ENCODE peak calls at places on chromosomes 3 and 15, in ten cellular contexts. One of them, this sample, is unnamed.

GRCh38 chr3:130834476-130834875 is 59.4 kb upstream of the ATP2C1 start:
- DNase-seq in heart left ventricle: no peak
- DNase-seq in vagina: no peak
- DNase-seq in transverse colon: no peak
- DNase-seq in AG09309: no peak
- DNase-seq in cardiac fibroblast: peak
- DNase-seq in AG04450: no peak
- DNase-seq in body of pancreas: no peak
- DNase-seq in epithelial cell of esophagus: peak
- DNase-seq in foreskin fibroblast: peak
- DNase-seq in this sample: no peak

GRCh38 chr3:155312781-155313180 is 19.3 kb upstream of the STRIT1 start:
- DNase-seq in vagina: no peak
- DNase-seq in body of pancreas: no peak
- DNase-seq in AG04450: no peak
- DNase-seq in foreskin fibroblast: peak
- DNase-seq in AG09309: peak
- DNase-seq in epithelial cell of esophagus: no peak
- DNase-seq in transverse colon: no peak
- DNase-seq in heart left ventricle: no peak
- DNase-seq in cardiac fibroblast: peak
- DNase-seq in this sample: no peak

GRCh38 chr15:96358795-96359190 is 28.3 kb downstream of the NR2F2 start:
- DNase-seq in AG04450: no peak
- DNase-seq in foreskin fibroblast: peak
- DNase-seq in transverse colon: no peak
- DNase-seq in vagina: no peak
- DNase-seq in cardiac fibroblast: no peak
- DNase-seq in body of pancreas: no peak
- DNase-seq in heart left ventricle: no peak
- DNase-seq in AG09309: no peak
- DNase-seq in epithelial cell of esophagus: no peak
- DNase-seq in this sample: no peak

GRCh38 chr3:82736696-82737277 is 975.3 kb upstream of the GBE1 start:
- DNase-seq in AG09309: no peak
- DNase-seq in vagina: no peak
- DNase-seq in cardiac fibroblast: no peak
- DNase-seq in transverse colon: no peak
- DNase-seq in epithelial cell of esophagus: no peak
- DNase-seq in AG04450: no peak
- DNase-seq in heart left ventricle: no peak
- DNase-seq in foreskin fibroblast: no peak
- DNase-seq in body of pancreas: no peak
- DNase-seq in this sample: no peak

GRCh38 chr3:112293368-112294321 is at the start of gene SLC9C1:
- DNase-seq in transverse colon: peak
- DNase-seq in AG09309: peak
- DNase-seq in AG04450: peak
- DNase-seq in cardiac fibroblast: peak
- DNase-seq in heart left ventricle: peak
- DNase-seq in vagina: no peak
- DNase-seq in body of pancreas: peak
- DNase-seq in foreskin fibroblast: peak
- DNase-seq in epithelial cell of esophagus: peak
- DNase-seq in this sample: peak

GRCh38 chr3:50405249-50405648 is 45.9 kb upstream of the TMEM115 start:
- DNase-seq in epithelial cell of esophagus: peak
- DNase-seq in AG09309: no peak
- DNase-seq in AG04450: no peak
- DNase-seq in cardiac fibroblast: peak
- DNase-seq in heart left ventricle: no peak
- DNase-seq in vagina: no peak
- DNase-seq in foreskin fibroblast: peak
- DNase-seq in transverse colon: no peak
- DNase-seq in body of pancreas: no peak
- DNase-seq in this sample: peak

GRCh38 chr3:72191211-72191960 is 406.4 kb upstream of the PROK2 start:
- DNase-seq in heart left ventricle: no peak
- DNase-seq in body of pancreas: no peak
- DNase-seq in AG09309: peak
- DNase-seq in epithelial cell of esophagus: no peak
- DNase-seq in cardiac fibroblast: peak
- DNase-seq in transverse colon: no peak
- DNase-seq in vagina: no peak
- DNase-seq in foreskin fibroblast: peak
- DNase-seq in AG04450: no peak
- DNase-seq in this sample: no peak

GRCh38 chr3:157913052-157913451 is 193.2 kb downstream of the SHOX2 start:
- DNase-seq in AG09309: no peak
- DNase-seq in foreskin fibroblast: peak
- DNase-seq in vagina: no peak
- DNase-seq in heart left ventricle: no peak
- DNase-seq in body of pancreas: no peak
- DNase-seq in cardiac fibroblast: peak
- DNase-seq in AG04450: no peak
- DNase-seq in transverse colon: no peak
- DNase-seq in epithelial cell of esophagus: peak
- DNase-seq in this sample: no peak

GRCh38 chr3:187709155-187709554 is 6.8 kb upstream of the RTP2 start:
- DNase-seq in AG09309: no peak
- DNase-seq in heart left ventricle: no peak
- DNase-seq in transverse colon: no peak
- DNase-seq in foreskin fibroblast: no peak
- DNase-seq in AG04450: no peak
- DNase-seq in body of pancreas: no peak
- DNase-seq in vagina: no peak
- DNase-seq in cardiac fibroblast: no peak
- DNase-seq in epithelial cell of esophagus: no peak
- DNase-seq in this sample: no peak

GRCh38 chr3:188084751-188085595 is 69.0 kb upstream of the LPP start:
- DNase-seq in heart left ventricle: no peak
- DNase-seq in vagina: no peak
- DNase-seq in cardiac fibroblast: no peak
- DNase-seq in AG04450: no peak
- DNase-seq in epithelial cell of esophagus: no peak
- DNase-seq in foreskin fibroblast: no peak
- DNase-seq in transverse colon: no peak
- DNase-seq in body of pancreas: no peak
- DNase-seq in AG09309: no peak
- DNase-seq in this sample: no peak

GRCh38 chr3:16429086-16429485 is 84.4 kb downstream of the RFTN1 start:
- DNase-seq in transverse colon: no peak
- DNase-seq in heart left ventricle: no peak
- DNase-seq in AG09309: no peak
- DNase-seq in foreskin fibroblast: peak
- DNase-seq in AG04450: no peak
- DNase-seq in epithelial cell of esophagus: peak
- DNase-seq in cardiac fibroblast: peak
- DNase-seq in body of pancreas: no peak
- DNase-seq in vagina: no peak
- DNase-seq in this sample: no peak

GRCh38 chr3:193563999-193564398 is 9.3 kb upstream of the ATP13A4 start:
- DNase-seq in body of pancreas: peak
- DNase-seq in vagina: no peak
- DNase-seq in epithelial cell of esophagus: peak
- DNase-seq in transverse colon: peak
- DNase-seq in heart left ventricle: no peak
- DNase-seq in foreskin fibroblast: peak
- DNase-seq in AG09309: no peak
- DNase-seq in cardiac fibroblast: peak
- DNase-seq in AG04450: no peak
- DNase-seq in this sample: no peak

GRCh38 chr3:99871231-99871898 is 53.7 kb downstream of the CMSS1 start:
- DNase-seq in vagina: no peak
- DNase-seq in body of pancreas: no peak
- DNase-seq in foreskin fibroblast: no peak
- DNase-seq in heart left ventricle: no peak
- DNase-seq in cardiac fibroblast: no peak
- DNase-seq in epithelial cell of esophagus: no peak
- DNase-seq in AG09309: no peak
- DNase-seq in transverse colon: no peak
- DNase-seq in AG04450: no peak
- DNase-seq in this sample: no peak

GRCh38 chr3:62355703-62356102 is 17.6 kb downstream of the FEZF2 start:
- DNase-seq in AG09309: no peak
- DNase-seq in transverse colon: no peak
- DNase-seq in AG04450: no peak
- DNase-seq in cardiac fibroblast: no peak
- DNase-seq in epithelial cell of esophagus: no peak
- DNase-seq in body of pancreas: no peak
- DNase-seq in heart left ventricle: no peak
- DNase-seq in vagina: no peak
- DNase-seq in foreskin fibroblast: no peak
- DNase-seq in this sample: no peak

GRCh38 chr3:137294839-137295238 is 337.1 kb downstream of the IL20RB start:
- DNase-seq in body of pancreas: no peak
- DNase-seq in transverse colon: no peak
- DNase-seq in vagina: no peak
- DNase-seq in epithelial cell of esophagus: no peak
- DNase-seq in AG04450: no peak
- DNase-seq in cardiac fibroblast: no peak
- DNase-seq in AG09309: no peak
- DNase-seq in heart left ventricle: no peak
- DNase-seq in foreskin fibroblast: no peak
- DNase-seq in this sample: no peak
- H3K4me3 ChIP-seq in body of pancreas: no peak
- H3K4me3 ChIP-seq in transverse colon: no peak
- H3K4me3 ChIP-seq in vagina: no peak
- H3K4me3 ChIP-seq in epithelial cell of esophagus: no peak
- H3K4me3 ChIP-seq in AG04450: no peak
- H3K4me3 ChIP-seq in cardiac fibroblast: no peak
- H3K4me3 ChIP-seq in AG09309: no peak
- H3K4me3 ChIP-seq in heart left ventricle: no peak
- H3K4me3 ChIP-seq in foreskin fibroblast: no peak
- H3K4me3 ChIP-seq in this sample: no peak

GRCh38 chr3:122797291-122797690 is 2.4 kb downstream of the SLC49A4 start:
- DNase-seq in body of pancreas: no peak
- DNase-seq in transverse colon: no peak
- DNase-seq in AG09309: no peak
- DNase-seq in heart left ventricle: no peak
- DNase-seq in epithelial cell of esophagus: peak
- DNase-seq in vagina: no peak
- DNase-seq in cardiac fibroblast: no peak
- DNase-seq in foreskin fibroblast: peak
- DNase-seq in AG04450: no peak
- DNase-seq in this sample: no peak
- TF ChIP-seq CTCF in body of pancreas: no peak
- TF ChIP-seq CTCF in transverse colon: no peak
- TF ChIP-seq CTCF in AG09309: no peak
- TF ChIP-seq CTCF in heart left ventricle: no peak
- TF ChIP-seq CTCF in epithelial cell of esophagus: no peak
- TF ChIP-seq CTCF in vagina: no peak
- TF ChIP-seq CTCF in cardiac fibroblast: no peak
- TF ChIP-seq CTCF in foreskin fibroblast: no peak
- TF ChIP-seq CTCF in AG04450: no peak
- TF ChIP-seq CTCF in this sample: no peak

DNA sequence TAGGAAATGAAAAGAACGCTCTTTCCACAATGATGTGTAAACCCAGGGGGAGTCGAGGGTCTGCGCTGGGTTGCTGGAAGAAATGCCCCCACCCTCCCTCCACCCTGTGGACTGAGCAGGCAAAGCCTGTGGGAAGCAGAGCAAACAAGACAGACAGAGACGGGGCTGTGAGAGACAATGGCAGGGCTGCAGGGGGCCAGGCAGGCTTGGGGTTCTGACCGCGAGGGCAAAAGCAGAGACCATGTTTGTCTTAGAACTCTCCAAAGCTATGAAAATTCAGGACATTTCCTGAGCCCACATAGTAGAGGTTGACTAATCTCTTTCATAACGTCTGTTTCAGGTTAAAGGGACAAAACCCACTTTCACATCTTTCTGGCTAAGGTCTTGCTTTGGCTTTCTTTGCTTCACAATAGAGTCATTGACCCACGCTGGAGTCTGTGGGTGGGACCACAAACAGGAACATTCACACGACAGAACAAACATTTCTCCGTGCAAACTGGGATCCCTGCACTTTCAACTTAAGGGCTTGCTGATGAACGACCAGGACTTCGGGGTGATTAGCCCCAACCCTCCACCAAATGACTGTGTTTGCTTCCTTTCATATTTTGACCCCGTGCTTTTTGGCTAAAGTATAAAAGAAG is 156.0 kb upstream of the TPM1 start:
- DNase-seq in body of pancreas: peak
- DNase-seq in heart left ventricle: no peak
- DNase-seq in AG04450: no peak
- DNase-seq in AG09309: no peak
- DNase-seq in cardiac fibroblast: peak
- DNase-seq in vagina: no peak
- DNase-seq in transverse colon: no peak
- DNase-seq in epithelial cell of esophagus: no peak
- DNase-seq in foreskin fibroblast: peak
- DNase-seq in this sample: no peak
- H3K4me3 ChIP-seq in body of pancreas: no peak
- H3K4me3 ChIP-seq in heart left ventricle: no peak
- H3K4me3 ChIP-seq in AG04450: peak
- H3K4me3 ChIP-seq in AG09309: peak
- H3K4me3 ChIP-seq in cardiac fibroblast: no peak
- H3K4me3 ChIP-seq in vagina: no peak
- H3K4me3 ChIP-seq in transverse colon: no peak
- H3K4me3 ChIP-seq in epithelial cell of esophagus: no peak
- H3K4me3 ChIP-seq in foreskin fibroblast: no peak
- H3K4me3 ChIP-seq in this sample: no peak

GRCh38 chr3:105365171-105365535 is 1.6 kb upstream of the ALCAM start:
- DNase-seq in body of pancreas: peak
- DNase-seq in vagina: no peak
- DNase-seq in cardiac fibroblast: peak
- DNase-seq in transverse colon: no peak
- DNase-seq in foreskin fibroblast: peak
- DNase-seq in heart left ventricle: no peak
- DNase-seq in AG09309: no peak
- DNase-seq in AG04450: no peak
- DNase-seq in epithelial cell of esophagus: peak
- DNase-seq in this sample: no peak

GRCh38 chr3:105366302-105367062 is at the start of gene ALCAM:
- DNase-seq in cardiac fibroblast: peak
- DNase-seq in AG04450: peak
- DNase-seq in epithelial cell of esophagus: peak
- DNase-seq in body of pancreas: peak
- DNase-seq in vagina: no peak
- DNase-seq in AG09309: peak
- DNase-seq in heart left ventricle: peak
- DNase-seq in transverse colon: peak
- DNase-seq in foreskin fibroblast: peak
- DNase-seq in this sample: peak

GRCh38 chr3:105364113-105364512 is 2.6 kb upstream of the ALCAM start:
- DNase-seq in body of pancreas: no peak
- DNase-seq in heart left ventricle: no peak
- DNase-seq in transverse colon: no peak
- DNase-seq in vagina: no peak
- DNase-seq in epithelial cell of esophagus: peak
- DNase-seq in cardiac fibroblast: peak
- DNase-seq in AG04450: no peak
- DNase-seq in foreskin fibroblast: peak
- DNase-seq in AG09309: no peak
- DNase-seq in this sample: no peak

GRCh38 chr3:105367063-105367405 is 325 bp downstream of the ALCAM start:
- DNase-seq in body of pancreas: peak
- DNase-seq in AG04450: no peak
- DNase-seq in AG09309: no peak
- DNase-seq in transverse colon: peak
- DNase-seq in heart left ventricle: no peak
- DNase-seq in foreskin fibroblast: peak
- DNase-seq in vagina: no peak
- DNase-seq in epithelial cell of esophagus: peak
- DNase-seq in cardiac fibroblast: no peak
- DNase-seq in this sample: no peak

GRCh38 chr3:105365536-105366301 is 990 bp upstream of the ALCAM start:
- DNase-seq in body of pancreas: peak
- DNase-seq in transverse colon: no peak
- DNase-seq in AG09309: no peak
- DNase-seq in cardiac fibroblast: peak
- DNase-seq in foreskin fibroblast: peak
- DNase-seq in vagina: no peak
- DNase-seq in AG04450: no peak
- DNase-seq in epithelial cell of esophagus: peak
- DNase-seq in heart left ventricle: no peak
- DNase-seq in this sample: no peak
- TF ChIP-seq CTCF in body of pancreas: no peak
- TF ChIP-seq CTCF in transverse colon: no peak
- TF ChIP-seq CTCF in AG09309: peak
- TF ChIP-seq CTCF in cardiac fibroblast: peak
- TF ChIP-seq CTCF in foreskin fibroblast: no peak
- TF ChIP-seq CTCF in vagina: no peak
- TF ChIP-seq CTCF in AG04450: no peak
- TF ChIP-seq CTCF in epithelial cell of esophagus: no peak
- TF ChIP-seq CTCF in heart left ventricle: no peak
- TF ChIP-seq CTCF in this sample: no peak

This sample was measured in HL-60.